ENCODE peak calls at places on chromosomes 2 and 18, in four cellular contexts. G is GM23338; P is CD8-positive, alpha-beta T cell; I is PC-9. N is an unnamed sample.

GRCh38 chr2:100071350-100072043 is 70.9 kb downstream of the AFF3 start:
- DNase-seq in G (no peak), P (no peak), I (no peak), N (no peak)

GRCh38 chr2:8590940-8591339 is 90.9 kb upstream of the ID2 start:
- DNase-seq in G (no peak), P (no peak), I (no peak), N (no peak)

GRCh38 chr2:221482581-221483140 is 89.4 kb downstream of the EPHA4 start:
- DNase-seq in G (no peak), P (no peak), I (no peak), N (no peak)

GRCh38 chr2:110221938-110222337 is 9.6 kb upstream of the MTLN start:
- DNase-seq in G (no peak), P (no peak), I (no peak), N (no peak)

GRCh38 chr2:42386684-42387083 is 25.7 kb upstream of the COX7A2L start:
- DNase-seq in G (peak), P (no peak), I (no peak), N (no peak)

GRCh38 chr2:989766-990467 is 39.3 kb downstream of the SNTG2 start:
- DNase-seq in G (no peak), P (no peak), I (no peak), N (no peak)

GRCh38 chr2:156399950-156400703 is 36.1 kb upstream of the GPD2 start:
- DNase-seq in G (peak), P (no peak), I (peak), N (peak)

GRCh38 chr18:23825978-23826405 is 136.7 kb downstream of the LAMA3 start:
- DNase-seq in G (no peak), P (no peak), I (no peak), N (no peak)

GRCh38 chr2:207633686-207634085 is 8.5 kb upstream of the METTL21A start:
- DNase-seq in G (no peak), P (no peak), I (no peak), N (no peak)

GRCh38 chr18:67410671-67411070 is 105.8 kb downstream of the DSEL start:
- DNase-seq in G (no peak), P (no peak), I (no peak), N (no peak)

GRCh38 chr2:130819915-130820861 is 16.5 kb upstream of the ARHGEF4 start:
- DNase-seq in G (peak), P (no peak), I (peak), N (no peak)

GRCh38 chr2:111031546-111032484 is 88.9 kb upstream of the BCL2L11 start:
- DNase-seq in G (no peak), P (no peak), I (no peak), N (peak)

GRCh38 chr18:70326255-70326654 is 37.4 kb downstream of the SOCS6 start:
- DNase-seq in G (no peak), P (no peak), I (no peak), N (no peak)

GRCh38 chr2:127771756-127772155 is 39.2 kb downstream of the WDR33 start:
- DNase-seq in G (no peak), P (no peak), I (peak), N (no peak)

GRCh38 chr2:231920795-231921194 is 5.4 kb downstream of the NPPC start:
- DNase-seq in G (no peak), P (no peak), I (no peak), N (no peak)

GRCh38 chr2:46632349-46632748 is 153.0 kb downstream of the TMEM247 start:
- DNase-seq in G (peak), P (no peak), I (no peak), N (no peak)

GRCh38 chr2:46062637-46063412 is 234.4 kb upstream of the EPAS1 start:
- DNase-seq in G (peak), P (peak), I (peak), N (peak)

GRCh38 chr2:98037206-98037605 is 41.5 kb upstream of the TMEM131 start:
- DNase-seq in G (no peak), P (no peak), I (no peak), N (peak)

GRCh38 chr2:65055427-65056214 is 595 bp upstream of the CEP68 start:
- DNase-seq in G (no peak), P (no peak), I (no peak), N (no peak)

GRCh38 chr18:46335551-46336059 is 231.4 kb downstream of the HAUS1 start:
- DNase-seq in G (peak), P (no peak), I (no peak), N (no peak)

DNA sequence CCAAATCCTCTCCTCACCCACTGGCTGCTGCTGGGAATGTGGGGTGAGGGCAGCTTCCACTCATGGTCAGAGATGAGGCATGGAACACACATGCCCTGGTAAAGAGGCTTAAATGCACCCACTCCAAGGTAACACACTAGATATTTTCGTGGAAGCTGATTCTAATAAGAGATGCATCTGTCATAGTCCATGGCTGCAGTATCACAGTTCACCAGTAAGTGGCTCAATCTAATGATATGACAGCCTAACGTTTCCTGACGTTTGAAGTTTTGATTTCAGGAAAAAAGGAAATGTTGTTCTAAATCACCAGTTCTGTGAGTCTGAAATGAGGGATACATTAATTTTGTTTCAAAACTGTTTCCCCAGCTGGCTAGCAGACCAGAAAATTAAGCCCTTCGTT is 38.2 kb downstream of the LCT start:
- DNase-seq in G (peak), P (no peak), I (no peak), N (no peak)
- TF ChIP-seq CTCF in G (no peak), P (no peak), I (peak), N (peak)

DNA sequence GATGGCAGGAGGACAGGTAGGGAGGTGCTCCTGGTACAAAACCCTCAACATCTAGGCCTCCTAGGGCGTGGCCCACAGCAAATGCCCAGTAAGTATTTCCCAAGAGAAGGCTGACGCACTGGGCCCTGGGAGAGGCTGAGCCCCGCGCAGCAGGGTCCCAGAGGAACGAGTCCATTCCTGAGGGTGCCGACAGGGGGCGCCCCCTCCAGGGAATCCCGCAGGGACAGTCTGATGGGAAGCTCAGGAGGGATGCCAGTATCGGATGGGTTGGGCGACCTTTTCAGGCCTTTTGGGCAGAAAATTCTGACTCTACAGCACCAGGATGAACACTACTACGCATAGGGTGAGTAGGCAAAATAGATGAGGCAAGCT is 8.8 kb downstream of the BOLA3 start:
- DNase-seq in G (peak), P (no peak), I (no peak), N (peak)
- TF ChIP-seq CTCF in G (peak), P (no peak), I (no peak), N (no peak)

GRCh38 chr2:24021122-24021998 is 11.5 kb downstream of the MFSD2B start:
- DNase-seq in G (peak), P (no peak), I (peak), N (no peak)
- TF ChIP-seq CTCF in G (peak), P (no peak), I (peak), N (no peak)

GRCh38 chr2:183752571-183752970 is 628.3 kb downstream of the NUP35 start:
- DNase-seq in G (no peak), P (no peak), I (no peak), N (no peak)
- TF ChIP-seq CTCF in G (peak), P (no peak), I (no peak), N (no peak)

DNA sequence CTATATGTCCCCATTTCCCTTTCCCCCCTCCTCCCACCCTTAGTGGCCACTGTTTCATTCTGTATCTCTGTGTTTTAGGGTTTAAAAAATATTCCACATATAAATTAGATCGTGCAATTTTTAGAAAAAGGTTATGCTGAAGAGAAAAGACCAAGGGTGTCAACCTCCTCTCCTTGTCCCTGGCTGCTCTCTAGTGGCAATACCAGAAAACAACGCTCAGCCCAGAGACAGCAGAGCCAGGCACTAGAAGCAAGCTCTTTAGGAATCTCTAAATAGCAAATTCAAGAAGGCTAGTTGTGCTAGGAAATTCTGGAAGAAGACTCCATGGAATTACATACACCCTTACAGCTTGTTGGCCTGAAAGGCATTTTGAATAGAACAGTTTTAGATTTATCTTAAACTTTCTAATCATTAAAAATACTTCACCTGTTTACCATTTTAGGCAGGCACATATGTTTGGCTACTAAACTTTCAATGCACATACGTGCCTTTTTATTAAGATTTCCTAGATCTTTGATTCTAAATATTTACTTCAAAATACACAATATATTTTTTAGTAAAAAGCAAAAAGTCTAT is 35.1 kb upstream of the RASGRP3 start:
- DNase-seq in G (peak), P (no peak), I (peak), N (no peak)
- TF ChIP-seq CTCF in G (peak), P (no peak), I (peak), N (peak)

DNA sequence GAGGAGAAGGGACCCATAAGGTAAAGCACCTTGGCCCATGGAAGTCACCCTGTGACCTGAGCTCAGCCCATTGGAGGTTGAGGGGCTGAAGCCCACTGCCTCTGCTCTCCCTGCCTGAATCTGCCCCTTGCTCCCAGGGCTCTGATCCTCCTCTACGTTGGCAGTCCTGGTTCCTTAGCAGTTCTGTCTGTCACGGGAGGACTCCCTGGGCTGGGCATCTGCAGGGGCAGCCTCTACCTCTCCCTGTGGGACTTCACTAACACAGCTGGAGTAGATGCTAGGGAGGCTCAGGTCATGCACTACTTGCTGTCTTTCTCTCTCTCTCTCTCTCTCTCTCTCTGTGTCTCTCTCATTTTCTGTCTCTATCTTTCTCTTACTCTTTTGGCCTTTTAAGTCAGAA is 8.7 kb downstream of the GYPC start:
- DNase-seq in G (no peak), P (no peak), I (no peak), N (no peak)
- TF ChIP-seq CTCF in G (no peak), P (no peak), I (no peak), N (no peak)

GRCh38 chr2:180991361-180991760 is 11.0 kb downstream of the UBE2E3 start:
- DNase-seq in G (peak), P (no peak), I (no peak), N (no peak)
- TF ChIP-seq CTCF in G (peak), P (no peak), I (peak), N (no peak)

N was measured in osteocyte.